ENCODE peak calls at places on chromosomes 6 and 20, in nine cellular contexts. X is left colon; Q is stimulated activated CD8-positive, alpha-beta memory T cell treated with anti-CD3 and anti-CD28 coated beads, Interleukin-12 subunit alpha, Interleukin-12 subunit beta, amount 100 ng/mL, for 1 hour; N is GF-D8; D is activated gamma-delta T cell treated with anti-CD3 and anti-CD28 coated beads, Interleukin-2, amount 50 U/mL, for 16 hours; S is stimulated activated CD4-positive, alpha-beta T cell treated with anti-CD3 and anti-CD28 coated beads, Interleukin-4, amount 100 ng/mL, for 48 hours; P is A673; H is fibroblast of villous mesenchyme; L is HepG2. R is an unnamed sample.

GRCh38 chr6:35719830-35720733 is 16.8 kb upstream of the ARMC12 start:
- DNase-seq in D (no peak), N (peak), S (no peak), Q (no peak), H (peak), P (peak), X (peak), L (no peak), R (peak)

GRCh38 chr6:128482642-128483041 is 37.8 kb downstream of the PTPRK start:
- DNase-seq in D (no peak), P (no peak), S (no peak), Q (no peak), X (no peak), N (no peak), H (no peak), L (no peak), R (peak)

GRCh38 chr6:149032318-149032598 is 285.3 kb upstream of the TAB2 start:
- DNase-seq in S (no peak), N (no peak), D (no peak), L (no peak), Q (no peak), P (no peak), H (no peak), X (no peak), R (no peak)

GRCh38 chr20:20731945-20732296 is 19.5 kb upstream of the RALGAPA2 start:
- DNase-seq in L (no peak), Q (no peak), X (no peak), S (no peak), N (no peak), D (no peak), H (no peak), P (no peak), R (no peak)

GRCh38 chr6:11007715-11008608 is 36.1 kb downstream of the ELOVL2 start:
- DNase-seq in D (no peak), Q (no peak), L (peak), X (no peak), S (no peak), H (peak), N (no peak), P (no peak), R (peak)

GRCh38 chr6:130843575-130844320 is 16.5 kb downstream of the SMLR1 start:
- DNase-seq in X (no peak), L (peak), Q (no peak), D (no peak), P (peak), H (peak), S (no peak), N (no peak), R (peak)

GRCh38 chr6:1616556-1617463 is 7.1 kb downstream of the FOXC1 start:
- DNase-seq in D (no peak), N (no peak), S (no peak), Q (no peak), H (no peak), P (no peak), L (no peak), X (no peak), R (no peak)

GRCh38 chr6:6746334-6746969 is 157.9 kb downstream of the LY86 start:
- DNase-seq in S (no peak), Q (no peak), X (no peak), H (no peak), N (no peak), D (no peak), P (no peak), L (no peak), R (no peak)

GRCh38 chr6:169999367-169999766 is 247.9 kb downstream of the ERMARD start:
- DNase-seq in P (no peak), D (no peak), X (no peak), S (no peak), N (no peak), H (no peak), L (no peak), Q (no peak), R (no peak)

GRCh38 chr6:1600764-1601615 is 8.7 kb upstream of the FOXC1 start:
- DNase-seq in N (no peak), P (no peak), H (no peak), X (no peak), L (peak), D (no peak), S (no peak), Q (no peak), R (no peak)

GRCh38 chr20:15835811-15836210 is 737.4 kb downstream of the KIF16B start:
- DNase-seq in Q (no peak), P (no peak), H (no peak), N (no peak), S (no peak), X (no peak), L (no peak), D (no peak), R (no peak)